ENCODE peak calls at places on chromosomes 7 and 10, in ten cellular contexts. Z, P, B, D, A, C, W, S, I and V are unnamed samples.

GRCh38 chr10:125284875-125285597 is 124.7 kb upstream of the CTBP2 start:
- DNase-seq in Z (no peak), P (no peak), B (no peak), D (no peak), A (no peak), C (no peak), W (no peak), S (no peak), I (peak; percentile 4), V (no peak)

GRCh38 chr7:141239661-141240060 is 165.8 kb downstream of the TMEM178B start:
- DNase-seq in Z (no peak), P (no peak), B (no peak), D (no peak), A (no peak), C (no peak), W (no peak), S (no peak), I (no peak), V (no peak)

GRCh38 chr7:128744366-128744905 is 5.3 kb downstream of the CALU start:
- DNase-seq in Z (no peak), P (no peak), B (no peak), D (no peak), A (no peak), C (no peak), W (no peak), S (no peak), I (no peak), V (no peak)

GRCh38 chr7:29593458-29593857 is 29.8 kb downstream of the PRR15 start:
- DNase-seq in Z (no peak), P (no peak), B (no peak), D (no peak), A (no peak), C (no peak), W (no peak), S (no peak), I (peak; percentile 84), V (no peak)

GRCh38 chr7:142407939-142408573 is 150.2 kb upstream of the PRSS58 start:
- DNase-seq in Z (no peak), P (no peak), B (no peak), D (no peak), A (no peak), C (no peak), W (peak; percentile 30), S (no peak), I (no peak), V (no peak)

GRCh38 chr7:142885311-142886230 is at the start of gene TRPV6:
- DNase-seq in Z (no peak), P (no peak), B (peak; percentile 39), D (no peak), A (peak; percentile 64), C (no peak), W (no peak), S (no peak), I (peak; percentile 81), V (peak; percentile 10)

GRCh38 chr7:96316949-96317348 is 4.9 kb downstream of the SLC25A13 start:
- DNase-seq in Z (no peak), P (no peak), B (no peak), D (no peak), A (peak; percentile 61), C (no peak), W (no peak), S (no peak), I (no peak), V (no peak)

GRCh38 chr10:81843042-81843441 is 32.0 kb upstream of the NRG3 start:
- DNase-seq in Z (no peak), P (no peak), B (no peak), D (no peak), A (no peak), C (no peak), W (peak; percentile 16), S (no peak), I (no peak), V (no peak)

GRCh38 chr7:55573234-55573504 is 867 bp upstream of the VOPP1 start:
- DNase-seq in Z (no peak), P (no peak), B (no peak), D (no peak), A (no peak), C (no peak), W (no peak), S (peak; percentile 24), I (no peak), V (no peak)

GRCh38 chr10:133355991-133356390 is 1.8 kb downstream of the FUOM start:
- DNase-seq in Z (no peak), P (no peak), B (no peak), D (no peak), A (no peak), C (no peak), W (no peak), S (no peak), I (no peak), V (no peak)

GRCh38 chr10:34113504-34114225 is 701.4 kb downstream of the PARD3 start:
- DNase-seq in Z (no peak), P (no peak), B (no peak), D (no peak), A (no peak), C (no peak), W (no peak), S (no peak), I (no peak), V (no peak)

GRCh38 chr7:41103331-41103730 is 599.6 kb downstream of the INHBA start:
- DNase-seq in Z (no peak), P (no peak), B (no peak), D (no peak), A (no peak), C (no peak), W (peak; percentile 26), S (no peak), I (no peak), V (no peak)

GRCh38 chr10:118626953-118627352 is 31.5 kb upstream of the PRLHR start:
- DNase-seq in Z (no peak), P (no peak), B (no peak), D (no peak), A (no peak), C (no peak), W (no peak), S (no peak), I (no peak), V (no peak)

GRCh38 chr10:43272030-43272429 is 5.2 kb upstream of the RASGEF1A start:
- DNase-seq in Z (no peak), P (no peak), B (no peak), D (no peak), A (no peak), C (no peak), W (no peak), S (no peak), I (no peak), V (no peak)

GRCh38 chr10:5317547-5318107 is 47.1 kb upstream of the UCN3 start:
- DNase-seq in Z (peak; percentile 34), P (no peak), B (no peak), D (peak; percentile 83), A (no peak), C (no peak), W (peak; percentile 58), S (no peak), I (no peak), V (no peak)

GRCh38 chr7:13028036-13028730 is 340.8 kb downstream of the ARL4A start:
- DNase-seq in Z (no peak), P (no peak), B (no peak), D (no peak), A (no peak), C (no peak), W (no peak), S (no peak), I (no peak), V (no peak)

GRCh38 chr7:122306320-122307227 is 2.0 kb upstream of the FEZF1 start:
- DNase-seq in Z (no peak), P (no peak), B (no peak), D (no peak), A (no peak), C (no peak), W (no peak), S (no peak), I (no peak), V (peak; percentile 28)

GRCh38 chr10:130729876-130730275 is 581.6 kb downstream of the TCERG1L start:
- DNase-seq in Z (no peak), P (no peak), B (no peak), D (no peak), A (no peak), C (no peak), W (no peak), S (no peak), I (no peak), V (no peak)

GRCh38 chr10:48490576-48491345 is 114.1 kb downstream of the ARHGAP22 start:
- DNase-seq in Z (no peak), P (no peak), B (no peak), D (no peak), A (peak; percentile 24), C (no peak), W (no peak), S (no peak), I (no peak), V (no peak)

GRCh38 chr7:96178581-96178980 is 143.3 kb downstream of the SLC25A13 start:
- DNase-seq in Z (no peak), P (no peak), B (no peak), D (no peak), A (peak; percentile 61), C (no peak), W (no peak), S (no peak), I (no peak), V (no peak)

GRCh38 chr7:146591976-146592375 is 475.4 kb downstream of the CNTNAP2 start:
- DNase-seq in Z (no peak), P (no peak), B (no peak), D (no peak), A (no peak), C (no peak), W (no peak), S (no peak), I (no peak), V (no peak)

GRCh38 chr7:2807846-2808772 is 36.0 kb downstream of the GNA12 start:
- DNase-seq in Z (no peak), P (no peak), B (no peak), D (no peak), A (no peak), C (no peak), W (no peak), S (no peak), I (no peak), V (no peak)

GRCh38 chr10:98957801-98958200 is 277.9 kb downstream of the HPSE2 start:
- DNase-seq in Z (no peak), P (no peak), B (no peak), D (no peak), A (no peak), C (no peak), W (no peak), S (no peak), I (no peak), V (no peak)

GRCh38 chr10:13019280-13019679 is 17.8 kb upstream of the CCDC3 start:
- DNase-seq in Z (no peak), P (no peak), B (no peak), D (no peak), A (no peak), C (no peak), W (no peak), S (no peak), I (no peak), V (no peak)

GRCh38 chr7:140326116-140326928 is 72.0 kb downstream of the SLC37A3 start:
- DNase-seq in Z (peak; percentile 81), P (no peak), B (peak; percentile 57), D (peak; percentile 28), A (peak; percentile 56), C (peak; percentile 17), W (peak; percentile 85), S (peak; percentile 37), I (peak; percentile 86), V (peak; percentile 62)

GRCh38 chr10:116984202-116984993 is 20.6 kb downstream of the SHTN1 start:
- DNase-seq in Z (no peak), P (no peak), B (no peak), D (no peak), A (peak; percentile 78), C (no peak), W (no peak), S (no peak), I (no peak), V (no peak)

GRCh38 chr10:49762566-49762877 is 399 bp upstream of the OGDHL start:
- DNase-seq in Z (no peak), P (no peak), B (no peak), D (no peak), A (no peak), C (no peak), W (no peak), S (no peak), I (no peak), V (no peak)

GRCh38 chr10:130808243-130808642 is 503.3 kb downstream of the TCERG1L start:
- DNase-seq in Z (no peak), P (no peak), B (no peak), D (no peak), A (no peak), C (no peak), W (no peak), S (no peak), I (no peak), V (no peak)